ENCODE peak calls at places on chromosomes 1 and 21, in five cellular contexts. U, N, P, B and R are unnamed samples.

GRCh38 chr1:207565546-207566468 is 69.8 kb downstream of the CR1 start:
- DNase-seq in N (no peak), P (peak; percentile 19), B (no peak), U (peak; percentile 12), R (peak; percentile 30)

GRCh38 chr1:63323866-63324778 is 1.8 kb downstream of the FOXD3 start:
- DNase-seq in B (no peak), N (no peak), P (peak; percentile 78), U (no peak), R (no peak)

GRCh38 chr1:59541161-59541560 is 244.3 kb downstream of the FGGY start:
- DNase-seq in N (no peak), P (no peak), B (no peak), U (no peak), R (no peak)

GRCh38 chr1:233113009-233113712 is 162.8 kb downstream of the NTPCR start:
- DNase-seq in P (peak; percentile 97), U (no peak), B (peak; percentile 100), N (peak; percentile 82), R (peak; percentile 97)

GRCh38 chr21:42245348-42246185 is 26.6 kb downstream of the ABCG1 start:
- DNase-seq in B (no peak), P (no peak), U (no peak), N (no peak), R (no peak)

GRCh38 chr21:34881894-34882371 is 167.2 kb downstream of the RUNX1 start:
- DNase-seq in B (peak; percentile 92), N (no peak), U (no peak), P (peak; percentile 94), R (peak; percentile 86)

GRCh38 chr1:16174886-16175598 is 19.2 kb upstream of the EPHA2 start:
- DNase-seq in P (peak; percentile 41), B (no peak), U (no peak), N (no peak), R (no peak)

GRCh38 chr1:26275580-26276431 is 4.1 kb upstream of the SH3BGRL3 start:
- DNase-seq in U (peak; percentile 78), N (peak; percentile 59), B (peak; percentile 95), P (peak; percentile 93), R (peak; percentile 97)

GRCh38 chr1:6043561-6043960 is 2.1 kb upstream of the KCNAB2 start:
- DNase-seq in B (no peak), N (no peak), U (no peak), P (no peak), R (no peak)

GRCh38 chr1:18635833-18636671 is 5.4 kb downstream of the PAX7 start:
- DNase-seq in P (peak; percentile 33), U (no peak), B (no peak), N (no peak), R (peak; percentile 44)

GRCh38 chr1:93701619-93702018 is 20.0 kb upstream of the BCAR3 start:
- DNase-seq in N (peak; percentile 91), P (peak; percentile 97), U (no peak), B (peak; percentile 99), R (peak; percentile 98)

GRCh38 chr1:201982082-201982922 is at the start of gene RNPEP:
- DNase-seq in B (peak; percentile 56), N (peak; percentile 79), U (peak; percentile 66), P (peak; percentile 73), R (peak; percentile 91)

GRCh38 chr21:43262427-43262826 is 93.6 kb downstream of the CRYAA start:
- DNase-seq in P (no peak), B (peak; percentile 19), N (no peak), U (no peak), R (no peak)

GRCh38 chr1:17016317-17016661 is 4.6 kb upstream of the ATP13A2 start:
- DNase-seq in P (no peak), B (peak; percentile 76), N (no peak), U (no peak), R (peak; percentile 74)

DNA sequence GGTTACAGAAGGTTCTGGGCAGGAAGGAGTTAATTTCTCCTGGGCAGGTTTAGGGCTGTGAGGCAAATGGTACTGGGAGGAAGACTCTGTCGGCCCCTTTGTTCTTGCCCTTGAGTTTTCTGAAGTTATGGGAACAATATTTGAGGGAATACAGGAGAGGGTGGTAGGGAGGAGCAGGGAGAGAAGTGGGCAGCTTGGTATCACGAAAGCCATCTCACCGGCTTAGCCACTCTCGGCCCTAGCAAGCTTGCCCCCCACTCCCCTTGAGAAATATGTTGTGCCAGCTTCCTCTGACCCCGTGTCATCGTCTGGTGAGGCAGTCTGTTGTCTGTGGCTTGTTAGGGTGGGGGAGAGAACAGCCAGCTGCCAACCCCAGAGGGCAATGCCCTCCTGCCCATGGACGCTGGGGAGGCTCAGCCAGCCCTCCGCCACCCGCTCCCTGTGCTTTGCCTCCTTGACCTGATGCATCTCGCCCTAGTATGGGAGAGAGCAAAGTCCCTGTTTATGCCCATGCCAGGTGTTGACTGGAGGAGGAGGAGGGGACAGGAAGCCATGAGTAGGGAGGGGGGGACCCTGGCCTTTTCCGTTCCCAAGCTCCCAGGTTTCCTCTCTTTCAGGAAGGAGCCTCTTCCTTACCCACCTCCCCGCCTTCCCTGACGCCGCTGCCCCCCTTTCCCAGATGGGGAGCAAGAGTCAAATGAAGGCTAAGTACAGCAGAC is 1.2 kb downstream of the EFNA1 start:
- DNase-seq in P (peak; percentile 31), N (no peak), U (no peak), B (no peak), R (no peak)
- H3K4me2 ChIP-seq in P (peak overlapping the region; percentile 75), N (peak overlapping the region; percentile 89), U (no peak overlapping the region), B (peak overlapping the region; percentile 77), R (no peak overlapping the region)

GRCh38 chr1:200337831-200338230 is 72.0 kb downstream of the ZNF281 start:
- DNase-seq in U (peak; percentile 49), B (no peak), N (no peak), P (no peak), R (no peak)

GRCh38 chr1:200343874-200344273 is 66.0 kb downstream of the ZNF281 start:
- DNase-seq in N (no peak), B (no peak), P (no peak), U (no peak), R (no peak)

GRCh38 chr1:200346744-200347143 is 63.1 kb downstream of the ZNF281 start:
- DNase-seq in U (no peak), P (peak; percentile 27), B (peak; percentile 63), N (no peak), R (peak; percentile 80)

GRCh38 chr1:200345516-200345915 is 64.3 kb downstream of the ZNF281 start:
- DNase-seq in B (no peak), N (no peak), U (no peak), P (no peak), R (no peak)

GRCh38 chr1:200342511-200343400 is 67.1 kb downstream of the ZNF281 start:
- DNase-seq in B (peak; percentile 76), U (no peak), P (no peak), N (no peak), R (peak; percentile 79)
- H3K27ac ChIP-seq in B (no peak overlapping the region), U (no peak overlapping the region), P (no peak overlapping the region), N (peak overlapping the region; percentile 8), R (peak overlapping the region; percentile 62)

DNA sequence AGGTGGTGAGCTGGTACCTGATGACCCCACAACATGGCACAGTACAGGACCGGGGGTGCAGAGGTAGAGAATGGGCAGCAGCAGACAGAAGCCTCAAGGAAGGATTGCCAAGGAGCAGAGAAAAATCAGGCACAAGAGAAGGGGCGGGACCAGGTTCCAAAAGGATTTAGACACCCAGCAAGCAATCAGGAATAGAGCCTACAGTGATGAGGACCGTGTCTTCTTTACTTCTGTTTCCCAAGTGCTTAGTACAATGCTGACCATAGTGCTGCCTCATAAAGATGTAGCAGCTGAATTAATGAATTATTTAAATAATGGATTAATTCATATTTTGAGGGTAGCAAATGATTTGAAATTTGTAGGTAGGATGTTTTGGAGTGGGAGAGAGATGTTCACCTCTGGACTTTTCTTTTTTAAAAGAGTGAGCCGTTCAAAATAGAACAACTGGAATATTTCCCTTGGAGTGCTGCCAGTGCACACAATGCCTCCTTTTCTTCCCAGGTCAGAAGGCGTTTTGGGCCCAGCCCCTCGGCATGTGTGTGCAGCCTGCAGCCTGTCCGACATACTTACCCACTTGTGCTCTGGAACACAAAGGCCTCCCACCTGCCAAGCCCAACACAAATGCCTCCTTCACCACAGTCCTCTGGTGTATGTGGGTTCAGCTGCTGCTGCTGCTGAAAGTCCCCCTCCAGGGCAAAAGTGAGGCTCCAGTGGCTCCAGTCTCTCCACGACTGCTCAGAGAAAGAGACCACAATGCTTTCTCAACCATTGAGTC is 19.6 kb downstream of the KANK4 start:
- DNase-seq in P (no peak), U (no peak), N (no peak), B (no peak), R (no peak)
- H3K4me2 ChIP-seq in P (no peak overlapping the region), U (no peak overlapping the region), N (no peak overlapping the region), B (no peak overlapping the region), R (no peak overlapping the region)

DNA sequence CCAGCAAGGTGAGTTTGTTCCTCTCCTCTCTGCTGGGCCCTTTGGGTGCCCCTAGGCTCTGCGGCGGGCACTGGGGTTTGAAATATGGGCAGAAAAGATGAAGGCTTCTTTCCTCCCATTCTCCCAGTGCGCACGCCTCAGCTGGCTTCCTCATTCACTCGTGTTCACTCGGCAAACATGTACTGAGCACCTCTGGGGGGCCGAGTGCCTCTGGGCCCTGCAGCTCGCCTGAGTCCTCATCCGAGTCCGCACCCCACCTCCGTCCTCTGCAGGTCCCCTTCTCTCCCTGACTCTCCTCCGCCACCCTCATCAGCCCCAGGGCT is 98.5 kb upstream of the RUNX3 start:
- DNase-seq in B (no peak), P (no peak), U (no peak), N (no peak), R (no peak)
- H3K27ac ChIP-seq in B (no peak overlapping the region), P (no peak overlapping the region), U (no peak overlapping the region), N (no peak overlapping the region), R (no peak overlapping the region)

GRCh38 chr1:231611851-231612250 is 14.7 kb upstream of the DISC1 start:
- DNase-seq in N (no peak), B (no peak), U (no peak), P (no peak), R (no peak)
- H3K4me2 ChIP-seq in N (no peak overlapping the region), B (no peak overlapping the region), U (peak overlapping the region; percentile 73), P (no peak overlapping the region), R (no peak overlapping the region)

DNA sequence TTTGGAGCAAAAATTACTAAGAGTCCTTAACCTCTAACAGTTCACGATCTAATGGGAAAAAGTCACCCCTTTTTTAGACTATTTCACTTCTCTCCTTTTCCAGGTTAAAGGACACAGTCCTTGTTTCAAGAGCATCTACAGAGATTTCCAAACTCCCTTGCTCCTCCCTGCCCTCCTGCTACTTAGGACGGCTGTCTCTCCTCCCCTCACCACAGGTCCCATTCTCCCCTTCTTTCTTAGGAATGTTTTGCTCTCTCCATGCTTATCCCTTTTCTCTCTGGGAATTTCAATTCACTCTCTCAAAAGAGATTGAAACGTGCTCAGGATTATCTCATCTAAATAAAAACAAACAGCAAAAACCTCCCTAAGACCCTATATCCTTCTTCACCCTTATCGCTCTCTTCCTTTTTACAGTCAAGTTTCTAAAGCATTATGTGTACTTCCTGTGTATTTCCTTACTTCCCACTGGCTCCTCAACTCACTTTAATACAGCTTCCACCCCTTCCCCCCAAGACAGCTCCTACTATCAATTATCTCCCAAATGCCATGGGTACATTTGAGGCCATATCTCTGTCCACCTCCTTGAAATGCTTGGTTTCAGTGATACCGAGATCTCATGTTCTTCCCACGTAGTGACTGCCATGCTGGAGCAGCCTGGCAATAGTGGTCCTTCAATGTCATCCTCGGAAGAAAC is 43.2 kb upstream of the ZNF281 start:
- DNase-seq in N (no peak), B (no peak), U (no peak), P (no peak), R (no peak)
- H3K27ac ChIP-seq in N (no peak overlapping the region), B (no peak overlapping the region), U (no peak overlapping the region), P (no peak overlapping the region), R (no peak overlapping the region)

DNA sequence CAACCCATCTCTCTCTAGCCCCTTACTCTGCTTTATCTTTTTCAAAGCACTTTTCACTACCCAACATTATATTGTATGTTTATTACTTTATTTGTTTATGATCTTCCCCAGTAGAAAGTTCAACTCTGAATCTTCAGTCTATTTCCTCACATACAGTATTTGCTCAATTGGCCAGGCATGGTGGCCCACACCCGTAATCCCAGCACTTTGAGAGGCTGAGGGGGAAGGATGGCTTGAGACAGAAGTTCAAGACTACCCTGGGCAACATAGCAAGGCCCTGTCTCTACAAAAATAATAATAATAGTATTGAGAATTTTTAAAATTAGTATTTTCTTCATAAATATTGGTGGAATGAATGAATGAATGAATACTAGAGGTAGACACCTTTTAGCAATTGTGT is 1.2 kb downstream of the STPG1 start:
- DNase-seq in P (no peak), B (no peak), U (no peak), N (no peak), R (peak; percentile 11)
- H3K4me2 ChIP-seq in P (no peak overlapping the region), B (no peak overlapping the region), U (peak overlapping the region; percentile 66), N (peak overlapping the region; percentile 96), R (peak overlapping the region; percentile 83)